ENCODE peak calls at places on chromosomes 13 and 19, in eight cellular contexts. One of them, this sample, is unnamed.
A peak's percentile ranks its signal among the peaks of the same experiment; 100 is the strongest.

GRCh38 chr13:48858523-48858922 is 117.2 kb upstream of the FNDC3A start:
- DNase-seq in cardiac muscle cell: no peak
- DNase-seq in neural progenitor cell: no peak
- DNase-seq in mucosa of descending colon: no peak
- DNase-seq in CD8-positive, alpha-beta T cell: no peak
- DNase-seq in fibroblast of lung: no peak
- DNase-seq in Caco-2: no peak
- DNase-seq in pancreas: no peak
- DNase-seq in this sample: no peak

GRCh38 chr13:80255946-80256345 is 85.0 kb downstream of the SPRY2 start:
- DNase-seq in cardiac muscle cell: no peak
- DNase-seq in neural progenitor cell: no peak
- DNase-seq in mucosa of descending colon: no peak
- DNase-seq in CD8-positive, alpha-beta T cell: no peak
- DNase-seq in fibroblast of lung: no peak
- DNase-seq in Caco-2: no peak
- DNase-seq in pancreas: no peak
- DNase-seq in this sample: no peak

GRCh38 chr19:18789883-18790565 is 1.1 kb downstream of the COMP start:
- DNase-seq in cardiac muscle cell: peak; percentile 40
- DNase-seq in neural progenitor cell: peak; percentile 87
- DNase-seq in mucosa of descending colon: no peak
- DNase-seq in CD8-positive, alpha-beta T cell: no peak
- DNase-seq in fibroblast of lung: no peak
- DNase-seq in Caco-2: peak; percentile 47
- DNase-seq in pancreas: no peak
- DNase-seq in this sample: no peak

GRCh38 chr13:114146629-114147028 is 14.2 kb upstream of the RASA3 start:
- DNase-seq in cardiac muscle cell: no peak
- DNase-seq in neural progenitor cell: peak; percentile 51
- DNase-seq in mucosa of descending colon: peak; percentile 36
- DNase-seq in CD8-positive, alpha-beta T cell: no peak
- DNase-seq in fibroblast of lung: no peak
- DNase-seq in Caco-2: peak; percentile 28
- DNase-seq in pancreas: no peak
- DNase-seq in this sample: no peak

GRCh38 chr19:16001481-16002312 is 52.9 kb downstream of the OR10H4 start:
- DNase-seq in cardiac muscle cell: peak; percentile 82
- DNase-seq in neural progenitor cell: no peak
- DNase-seq in mucosa of descending colon: no peak
- DNase-seq in CD8-positive, alpha-beta T cell: no peak
- DNase-seq in fibroblast of lung: peak; percentile 84
- DNase-seq in Caco-2: no peak
- DNase-seq in pancreas: peak; percentile 35
- DNase-seq in this sample: no peak

GRCh38 chr19:4042731-4043082 is 24.0 kb downstream of the ZBTB7A start:
- DNase-seq in cardiac muscle cell: no peak
- DNase-seq in neural progenitor cell: no peak
- DNase-seq in mucosa of descending colon: peak; percentile 64
- DNase-seq in CD8-positive, alpha-beta T cell: no peak
- DNase-seq in fibroblast of lung: no peak
- DNase-seq in Caco-2: no peak
- DNase-seq in pancreas: peak; percentile 72
- DNase-seq in this sample: no peak

GRCh38 chr13:98449273-98449672 is 127.6 kb downstream of the STK24 start:
- DNase-seq in cardiac muscle cell: no peak
- DNase-seq in neural progenitor cell: no peak
- DNase-seq in mucosa of descending colon: no peak
- DNase-seq in CD8-positive, alpha-beta T cell: no peak
- DNase-seq in fibroblast of lung: no peak
- DNase-seq in Caco-2: no peak
- DNase-seq in pancreas: no peak
- DNase-seq in this sample: no peak

GRCh38 chr13:97219226-97219625 is 2.9 kb upstream of the MBNL2 start:
- DNase-seq in cardiac muscle cell: no peak
- DNase-seq in neural progenitor cell: no peak
- DNase-seq in mucosa of descending colon: no peak
- DNase-seq in CD8-positive, alpha-beta T cell: no peak
- DNase-seq in fibroblast of lung: no peak
- DNase-seq in Caco-2: no peak
- DNase-seq in pancreas: no peak
- DNase-seq in this sample: no peak

GRCh38 chr19:52171321-52172169 is at the start of gene ZNF836:
- DNase-seq in cardiac muscle cell: peak; percentile 81
- DNase-seq in neural progenitor cell: peak; percentile 92
- DNase-seq in mucosa of descending colon: peak; percentile 94
- DNase-seq in CD8-positive, alpha-beta T cell: peak; percentile 79
- DNase-seq in fibroblast of lung: peak; percentile 77
- DNase-seq in Caco-2: peak; percentile 88
- DNase-seq in pancreas: peak; percentile 89
- DNase-seq in this sample: no peak

GRCh38 chr19:48608798-48609263 is 2.3 kb downstream of the SPACA4 start:
- DNase-seq in cardiac muscle cell: peak; percentile 52
- DNase-seq in neural progenitor cell: peak; percentile 68
- DNase-seq in mucosa of descending colon: peak; percentile 68
- DNase-seq in CD8-positive, alpha-beta T cell: no peak
- DNase-seq in fibroblast of lung: no peak
- DNase-seq in Caco-2: no peak
- DNase-seq in pancreas: no peak
- DNase-seq in this sample: no peak
- TF ChIP-seq CTCF in cardiac muscle cell: peak; percentile 64
- TF ChIP-seq CTCF in neural progenitor cell: peak; percentile 65
- TF ChIP-seq CTCF in mucosa of descending colon: peak; percentile 33
- TF ChIP-seq CTCF in CD8-positive, alpha-beta T cell: peak; percentile 50
- TF ChIP-seq CTCF in fibroblast of lung: peak; percentile 55
- TF ChIP-seq CTCF in Caco-2: peak; percentile 86
- TF ChIP-seq CTCF in pancreas: no peak
- TF ChIP-seq CTCF in this sample: peak; percentile 84

GRCh38 chr19:11905928-11906327 is 18.3 kb downstream of the ZNF69 start:
- DNase-seq in cardiac muscle cell: no peak
- DNase-seq in neural progenitor cell: no peak
- DNase-seq in mucosa of descending colon: no peak
- DNase-seq in CD8-positive, alpha-beta T cell: no peak
- DNase-seq in fibroblast of lung: no peak
- DNase-seq in Caco-2: no peak
- DNase-seq in pancreas: no peak
- DNase-seq in this sample: no peak
- H3K9me3 ChIP-seq in cardiac muscle cell: peaks cover 14% of the 10 kb centered on the region
- H3K9me3 ChIP-seq in neural progenitor cell: peaks cover 82% of the 10 kb centered on the region
- H3K9me3 ChIP-seq in mucosa of descending colon: peaks cover 94% of the 10 kb centered on the region
- H3K9me3 ChIP-seq in CD8-positive, alpha-beta T cell: peaks cover 35% of the 10 kb centered on the region
- H3K9me3 ChIP-seq in fibroblast of lung: peaks cover 4% of the 10 kb centered on the region
- H3K9me3 ChIP-seq in Caco-2: peaks cover 10% of the 10 kb centered on the region
- H3K9me3 ChIP-seq in pancreas: no peaks in the 10 kb centered on the region
- H3K9me3 ChIP-seq in this sample: peaks cover 19% of the 10 kb centered on the region

GRCh38 chr19:35902870-35903475 is 644 bp downstream of the HCST start:
- DNase-seq in cardiac muscle cell: no peak
- DNase-seq in neural progenitor cell: no peak
- DNase-seq in mucosa of descending colon: no peak
- DNase-seq in CD8-positive, alpha-beta T cell: no peak
- DNase-seq in fibroblast of lung: no peak
- DNase-seq in Caco-2: no peak
- DNase-seq in pancreas: no peak
- DNase-seq in this sample: no peak
- H3K4me3 ChIP-seq in cardiac muscle cell: no peak overlapping the region
- H3K4me3 ChIP-seq in neural progenitor cell: peak overlapping the region; percentile 37
- H3K4me3 ChIP-seq in mucosa of descending colon: no peak overlapping the region
- H3K4me3 ChIP-seq in CD8-positive, alpha-beta T cell: peak overlapping the region; percentile 72
- H3K4me3 ChIP-seq in fibroblast of lung: no peak overlapping the region
- H3K4me3 ChIP-seq in Caco-2: peak overlapping the region; percentile 36
- H3K4me3 ChIP-seq in pancreas: no peak overlapping the region
- H3K4me3 ChIP-seq in this sample: peak overlapping the region; percentile 59

GRCh38 chr13:50684366-50684765 is 159.1 kb downstream of the DLEU7 start:
- DNase-seq in cardiac muscle cell: no peak
- DNase-seq in neural progenitor cell: no peak
- DNase-seq in mucosa of descending colon: no peak
- DNase-seq in CD8-positive, alpha-beta T cell: no peak
- DNase-seq in fibroblast of lung: no peak
- DNase-seq in Caco-2: no peak
- DNase-seq in pancreas: no peak
- DNase-seq in this sample: no peak
- TF ChIP-seq CTCF in cardiac muscle cell: no peak
- TF ChIP-seq CTCF in neural progenitor cell: no peak
- TF ChIP-seq CTCF in mucosa of descending colon: no peak
- TF ChIP-seq CTCF in CD8-positive, alpha-beta T cell: no peak
- TF ChIP-seq CTCF in fibroblast of lung: no peak
- TF ChIP-seq CTCF in Caco-2: no peak
- TF ChIP-seq CTCF in pancreas: no peak
- TF ChIP-seq CTCF in this sample: no peak

This sample was measured in Panc1.